ENCODE peak calls at places on chromosome 11, in nine cellular contexts. One of them, this sample, is unnamed.

GRCh38 chr11:105132716-105133511 is 6.7 kb downstream of the CARD18 start:
- DNase-seq in nephron progenitor cell: no peak
- DNase-seq in EL: peak
- DNase-seq in HT-29: no peak
- DNase-seq in Karpas-422: no peak
- DNase-seq in Caki2: no peak
- DNase-seq in amniotic stem cell: no peak
- DNase-seq in HEK293T: no peak
- DNase-seq in small intestine: no peak
- DNase-seq in this sample: no peak

GRCh38 chr11:2523821-2524391 is 79.1 kb downstream of the KCNQ1 start:
- DNase-seq in nephron progenitor cell: no peak
- DNase-seq in EL: no peak
- DNase-seq in HT-29: no peak
- DNase-seq in Karpas-422: no peak
- DNase-seq in Caki2: no peak
- DNase-seq in amniotic stem cell: no peak
- DNase-seq in HEK293T: no peak
- DNase-seq in small intestine: no peak
- DNase-seq in this sample: no peak

GRCh38 chr11:34583818-34584217 is 37.1 kb upstream of the EHF start:
- DNase-seq in nephron progenitor cell: no peak
- DNase-seq in EL: no peak
- DNase-seq in HT-29: no peak
- DNase-seq in Karpas-422: no peak
- DNase-seq in Caki2: no peak
- DNase-seq in amniotic stem cell: no peak
- DNase-seq in HEK293T: no peak
- DNase-seq in small intestine: peak
- DNase-seq in this sample: no peak

GRCh38 chr11:114595571-114595970 is at the start of gene NXPE4:
- DNase-seq in nephron progenitor cell: no peak
- DNase-seq in EL: no peak
- DNase-seq in HT-29: no peak
- DNase-seq in Karpas-422: no peak
- DNase-seq in Caki2: no peak
- DNase-seq in amniotic stem cell: no peak
- DNase-seq in HEK293T: no peak
- DNase-seq in small intestine: no peak
- DNase-seq in this sample: no peak

GRCh38 chr11:86678296-86678695 is 5.9 kb upstream of the ME3 start:
- DNase-seq in nephron progenitor cell: no peak
- DNase-seq in EL: no peak
- DNase-seq in HT-29: no peak
- DNase-seq in Karpas-422: no peak
- DNase-seq in Caki2: no peak
- DNase-seq in amniotic stem cell: no peak
- DNase-seq in HEK293T: no peak
- DNase-seq in small intestine: no peak
- DNase-seq in this sample: no peak

GRCh38 chr11:62546937-62547625 is 475 bp upstream of the AHNAK start:
- DNase-seq in nephron progenitor cell: peak
- DNase-seq in EL: peak
- DNase-seq in HT-29: peak
- DNase-seq in Karpas-422: no peak
- DNase-seq in Caki2: peak
- DNase-seq in amniotic stem cell: no peak
- DNase-seq in HEK293T: no peak
- DNase-seq in small intestine: peak
- DNase-seq in this sample: peak

GRCh38 chr11:122604626-122605025 is 50.9 kb upstream of the UBASH3B start:
- DNase-seq in nephron progenitor cell: no peak
- DNase-seq in EL: no peak
- DNase-seq in HT-29: no peak
- DNase-seq in Karpas-422: no peak
- DNase-seq in Caki2: no peak
- DNase-seq in amniotic stem cell: no peak
- DNase-seq in HEK293T: no peak
- DNase-seq in small intestine: no peak
- DNase-seq in this sample: no peak

GRCh38 chr11:15336016-15336415 is 221.3 kb downstream of the INSC start:
- DNase-seq in nephron progenitor cell: no peak
- DNase-seq in EL: no peak
- DNase-seq in HT-29: no peak
- DNase-seq in Karpas-422: no peak
- DNase-seq in Caki2: no peak
- DNase-seq in amniotic stem cell: no peak
- DNase-seq in HEK293T: no peak
- DNase-seq in small intestine: no peak
- DNase-seq in this sample: no peak

GRCh38 chr11:102704841-102705240 is 728 bp downstream of the MMP27 start:
- DNase-seq in nephron progenitor cell: no peak
- DNase-seq in EL: no peak
- DNase-seq in HT-29: no peak
- DNase-seq in Karpas-422: no peak
- DNase-seq in Caki2: no peak
- DNase-seq in amniotic stem cell: no peak
- DNase-seq in HEK293T: no peak
- DNase-seq in small intestine: no peak
- DNase-seq in this sample: no peak

GRCh38 chr11:69229521-69229920 is 64.4 kb upstream of the MYEOV start:
- DNase-seq in nephron progenitor cell: no peak
- DNase-seq in EL: no peak
- DNase-seq in HT-29: no peak
- DNase-seq in Karpas-422: no peak
- DNase-seq in Caki2: no peak
- DNase-seq in amniotic stem cell: no peak
- DNase-seq in HEK293T: no peak
- DNase-seq in small intestine: no peak
- DNase-seq in this sample: no peak

GRCh38 chr11:559712-560304 is 730 bp downstream of the LMNTD2 start:
- DNase-seq in nephron progenitor cell: no peak
- DNase-seq in EL: no peak
- DNase-seq in HT-29: peak
- DNase-seq in Karpas-422: no peak
- DNase-seq in Caki2: no peak
- DNase-seq in amniotic stem cell: no peak
- DNase-seq in HEK293T: no peak
- DNase-seq in small intestine: peak
- DNase-seq in this sample: no peak

GRCh38 chr11:106565326-106565725 is 452.9 kb downstream of the GUCY1A2 start:
- DNase-seq in nephron progenitor cell: no peak
- DNase-seq in EL: no peak
- DNase-seq in HT-29: no peak
- DNase-seq in Karpas-422: no peak
- DNase-seq in Caki2: no peak
- DNase-seq in amniotic stem cell: no peak
- DNase-seq in HEK293T: no peak
- DNase-seq in small intestine: no peak
- DNase-seq in this sample: no peak

GRCh38 chr11:209275-210121 is 2.0 kb downstream of the RIC8A start:
- DNase-seq in nephron progenitor cell: no peak
- DNase-seq in EL: peak
- DNase-seq in HT-29: no peak
- DNase-seq in Karpas-422: no peak
- DNase-seq in Caki2: no peak
- DNase-seq in amniotic stem cell: no peak
- DNase-seq in HEK293T: no peak
- DNase-seq in small intestine: no peak
- DNase-seq in this sample: peak

GRCh38 chr11:100630898-100631297 is 56.2 kb upstream of the ARHGAP42 start:
- DNase-seq in nephron progenitor cell: no peak
- DNase-seq in EL: no peak
- DNase-seq in HT-29: peak
- DNase-seq in Karpas-422: no peak
- DNase-seq in Caki2: no peak
- DNase-seq in amniotic stem cell: no peak
- DNase-seq in HEK293T: no peak
- DNase-seq in small intestine: peak
- DNase-seq in this sample: no peak

GRCh38 chr11:12719221-12719620 is 45.0 kb downstream of the TEAD1 start:
- DNase-seq in nephron progenitor cell: no peak
- DNase-seq in EL: no peak
- DNase-seq in HT-29: no peak
- DNase-seq in Karpas-422: no peak
- DNase-seq in Caki2: no peak
- DNase-seq in amniotic stem cell: no peak
- DNase-seq in HEK293T: no peak
- DNase-seq in small intestine: no peak
- DNase-seq in this sample: no peak

GRCh38 chr11:92779746-92780145 is 189.7 kb upstream of the MTNR1B start:
- DNase-seq in nephron progenitor cell: no peak
- DNase-seq in EL: no peak
- DNase-seq in HT-29: no peak
- DNase-seq in Karpas-422: no peak
- DNase-seq in Caki2: no peak
- DNase-seq in amniotic stem cell: no peak
- DNase-seq in HEK293T: no peak
- DNase-seq in small intestine: no peak
- DNase-seq in this sample: no peak

GRCh38 chr11:32088117-32088941 is 2.5 kb upstream of the RCN1 start:
- DNase-seq in nephron progenitor cell: no peak
- DNase-seq in EL: peak
- DNase-seq in HT-29: peak
- DNase-seq in Karpas-422: no peak
- DNase-seq in Caki2: peak
- DNase-seq in amniotic stem cell: peak
- DNase-seq in HEK293T: peak
- DNase-seq in small intestine: no peak
- DNase-seq in this sample: peak

GRCh38 chr11:117606807-117607206 is 190.2 kb downstream of the DSCAML1 start:
- DNase-seq in nephron progenitor cell: no peak
- DNase-seq in EL: no peak
- DNase-seq in HT-29: no peak
- DNase-seq in Karpas-422: peak
- DNase-seq in Caki2: no peak
- DNase-seq in amniotic stem cell: no peak
- DNase-seq in HEK293T: no peak
- DNase-seq in small intestine: no peak
- DNase-seq in this sample: no peak

GRCh38 chr11:27234043-27234668 is 128.9 kb downstream of the CCDC34 start:
- DNase-seq in nephron progenitor cell: peak
- DNase-seq in EL: peak
- DNase-seq in HT-29: peak
- DNase-seq in Karpas-422: peak
- DNase-seq in Caki2: peak
- DNase-seq in amniotic stem cell: peak
- DNase-seq in HEK293T: peak
- DNase-seq in small intestine: peak
- DNase-seq in this sample: peak

GRCh38 chr11:2664331-2664730 is 35.5 kb downstream of the KCNQ1OT1 start:
- DNase-seq in nephron progenitor cell: no peak
- DNase-seq in EL: no peak
- DNase-seq in HT-29: no peak
- DNase-seq in Karpas-422: no peak
- DNase-seq in Caki2: no peak
- DNase-seq in amniotic stem cell: no peak
- DNase-seq in HEK293T: no peak
- DNase-seq in small intestine: no peak
- DNase-seq in this sample: no peak

GRCh38 chr11:18243783-18244362 is 4.6 kb downstream of the SAA2 start:
- DNase-seq in nephron progenitor cell: peak
- DNase-seq in EL: peak
- DNase-seq in HT-29: peak
- DNase-seq in Karpas-422: peak
- DNase-seq in Caki2: peak
- DNase-seq in amniotic stem cell: peak
- DNase-seq in HEK293T: peak
- DNase-seq in small intestine: peak
- DNase-seq in this sample: peak

GRCh38 chr11:17992916-17993315 is 19.9 kb downstream of the SERGEF start:
- DNase-seq in nephron progenitor cell: no peak
- DNase-seq in EL: no peak
- DNase-seq in HT-29: no peak
- DNase-seq in Karpas-422: no peak
- DNase-seq in Caki2: no peak
- DNase-seq in amniotic stem cell: no peak
- DNase-seq in HEK293T: no peak
- DNase-seq in small intestine: no peak
- DNase-seq in this sample: no peak

GRCh38 chr11:44443836-44444769 is 121.4 kb upstream of the CD82 start:
- DNase-seq in nephron progenitor cell: no peak
- DNase-seq in EL: no peak
- DNase-seq in HT-29: no peak
- DNase-seq in Karpas-422: no peak
- DNase-seq in Caki2: no peak
- DNase-seq in amniotic stem cell: no peak
- DNase-seq in HEK293T: no peak
- DNase-seq in small intestine: no peak
- DNase-seq in this sample: no peak

GRCh38 chr11:119298726-119299125 is 18.2 kb downstream of the MCAM start:
- DNase-seq in nephron progenitor cell: no peak
- DNase-seq in EL: no peak
- DNase-seq in HT-29: no peak
- DNase-seq in Karpas-422: no peak
- DNase-seq in Caki2: no peak
- DNase-seq in amniotic stem cell: no peak
- DNase-seq in HEK293T: no peak
- DNase-seq in small intestine: no peak
- DNase-seq in this sample: no peak

GRCh38 chr11:92528051-92528450 is 303.4 kb downstream of the FAT3 start:
- DNase-seq in nephron progenitor cell: no peak
- DNase-seq in EL: peak
- DNase-seq in HT-29: no peak
- DNase-seq in Karpas-422: no peak
- DNase-seq in Caki2: no peak
- DNase-seq in amniotic stem cell: no peak
- DNase-seq in HEK293T: no peak
- DNase-seq in small intestine: no peak
- DNase-seq in this sample: no peak

This sample was measured in RKO.